ENCODE peak calls at places on chromosomes 1 and 21, in seven cellular contexts. One of them, this sample, is unnamed. For H3K27me3, the result is how much of the 10 kb centered on the place peaks cover.

GRCh38 chr1:41072051-41072450 is 50.5 kb upstream of the SLFNL1 start:
- DNase-seq in brain microvascular endothelial cell: no peak
- DNase-seq in upper lobe of right lung: no peak
- DNase-seq in WERI-Rb-1: no peak
- DNase-seq in astrocyte: peak
- DNase-seq in mammary epithelial cell: no peak
- DNase-seq in AG04450: no peak
- DNase-seq in this sample: no peak

GRCh38 chr1:25914074-25914995 is 8.1 kb upstream of the STMN1 start:
- DNase-seq in brain microvascular endothelial cell: no peak
- DNase-seq in upper lobe of right lung: no peak
- DNase-seq in WERI-Rb-1: no peak
- DNase-seq in astrocyte: peak
- DNase-seq in mammary epithelial cell: no peak
- DNase-seq in AG04450: no peak
- DNase-seq in this sample: no peak

GRCh38 chr1:50739125-50739524 is 220.9 kb downstream of the FAF1 start:
- DNase-seq in brain microvascular endothelial cell: no peak
- DNase-seq in upper lobe of right lung: no peak
- DNase-seq in WERI-Rb-1: no peak
- DNase-seq in astrocyte: no peak
- DNase-seq in mammary epithelial cell: no peak
- DNase-seq in AG04450: no peak
- DNase-seq in this sample: no peak

GRCh38 chr1:238677567-238677966 is 708.8 kb upstream of the CHRM3 start:
- DNase-seq in brain microvascular endothelial cell: peak
- DNase-seq in upper lobe of right lung: no peak
- DNase-seq in WERI-Rb-1: no peak
- DNase-seq in astrocyte: peak
- DNase-seq in mammary epithelial cell: peak
- DNase-seq in AG04450: no peak
- DNase-seq in this sample: no peak

GRCh38 chr1:33612877-33613487 is 140.5 kb downstream of the ZSCAN20 start:
- DNase-seq in brain microvascular endothelial cell: peak
- DNase-seq in upper lobe of right lung: no peak
- DNase-seq in WERI-Rb-1: peak
- DNase-seq in astrocyte: peak
- DNase-seq in mammary epithelial cell: peak
- DNase-seq in AG04450: peak
- DNase-seq in this sample: no peak

GRCh38 chr1:234608026-234608719 is 1.8 kb downstream of the IRF2BP2 start:
- DNase-seq in brain microvascular endothelial cell: peak
- DNase-seq in upper lobe of right lung: peak
- DNase-seq in WERI-Rb-1: peak
- DNase-seq in astrocyte: peak
- DNase-seq in mammary epithelial cell: peak
- DNase-seq in AG04450: no peak
- DNase-seq in this sample: peak

GRCh38 chr1:213615226-213615881 is 372.4 kb upstream of the PROX1 start:
- DNase-seq in brain microvascular endothelial cell: no peak
- DNase-seq in upper lobe of right lung: no peak
- DNase-seq in WERI-Rb-1: no peak
- DNase-seq in astrocyte: no peak
- DNase-seq in mammary epithelial cell: no peak
- DNase-seq in AG04450: no peak
- DNase-seq in this sample: no peak

GRCh38 chr1:216616425-216616824 is 106.8 kb downstream of the ESRRG start:
- DNase-seq in brain microvascular endothelial cell: no peak
- DNase-seq in upper lobe of right lung: no peak
- DNase-seq in WERI-Rb-1: no peak
- DNase-seq in astrocyte: no peak
- DNase-seq in mammary epithelial cell: no peak
- DNase-seq in AG04450: no peak
- DNase-seq in this sample: no peak

GRCh38 chr1:174204697-174205308 is 45.5 kb downstream of the RABGAP1L start:
- DNase-seq in brain microvascular endothelial cell: no peak
- DNase-seq in upper lobe of right lung: no peak
- DNase-seq in WERI-Rb-1: no peak
- DNase-seq in astrocyte: no peak
- DNase-seq in mammary epithelial cell: no peak
- DNase-seq in AG04450: no peak
- DNase-seq in this sample: no peak

GRCh38 chr1:111789666-111790316 is 34.1 kb downstream of the DDX20 start:
- DNase-seq in brain microvascular endothelial cell: no peak
- DNase-seq in upper lobe of right lung: no peak
- DNase-seq in WERI-Rb-1: no peak
- DNase-seq in astrocyte: peak
- DNase-seq in mammary epithelial cell: no peak
- DNase-seq in AG04450: no peak
- DNase-seq in this sample: no peak

GRCh38 chr1:32464191-32464715 is 619 bp upstream of the ZBTB8B start:
- DNase-seq in brain microvascular endothelial cell: no peak
- DNase-seq in upper lobe of right lung: no peak
- DNase-seq in WERI-Rb-1: peak
- DNase-seq in astrocyte: no peak
- DNase-seq in mammary epithelial cell: peak
- DNase-seq in AG04450: no peak
- DNase-seq in this sample: no peak

GRCh38 chr1:243657793-243658192 is 192.2 kb downstream of the AKT3 start:
- DNase-seq in brain microvascular endothelial cell: no peak
- DNase-seq in upper lobe of right lung: no peak
- DNase-seq in WERI-Rb-1: no peak
- DNase-seq in astrocyte: no peak
- DNase-seq in mammary epithelial cell: no peak
- DNase-seq in AG04450: no peak
- DNase-seq in this sample: no peak

GRCh38 chr1:8145525-8145924 is 119.4 kb upstream of the ERRFI1 start:
- DNase-seq in brain microvascular endothelial cell: peak
- DNase-seq in upper lobe of right lung: no peak
- DNase-seq in WERI-Rb-1: no peak
- DNase-seq in astrocyte: peak
- DNase-seq in mammary epithelial cell: no peak
- DNase-seq in AG04450: no peak
- DNase-seq in this sample: no peak

GRCh38 chr1:17591814-17592430 is 52.4 kb downstream of the ARHGEF10L start:
- DNase-seq in brain microvascular endothelial cell: no peak
- DNase-seq in upper lobe of right lung: no peak
- DNase-seq in WERI-Rb-1: no peak
- DNase-seq in astrocyte: no peak
- DNase-seq in mammary epithelial cell: no peak
- DNase-seq in AG04450: no peak
- DNase-seq in this sample: no peak

GRCh38 chr1:108814343-108815125 is 42.4 kb downstream of the AKNAD1 start:
- DNase-seq in brain microvascular endothelial cell: no peak
- DNase-seq in upper lobe of right lung: no peak
- DNase-seq in WERI-Rb-1: no peak
- DNase-seq in astrocyte: peak
- DNase-seq in mammary epithelial cell: no peak
- DNase-seq in AG04450: no peak
- DNase-seq in this sample: no peak

GRCh38 chr1:184002071-184002470 is 35.5 kb downstream of the COLGALT2 start:
- DNase-seq in brain microvascular endothelial cell: peak
- DNase-seq in upper lobe of right lung: no peak
- DNase-seq in WERI-Rb-1: peak
- DNase-seq in astrocyte: peak
- DNase-seq in mammary epithelial cell: peak
- DNase-seq in AG04450: peak
- DNase-seq in this sample: no peak

GRCh38 chr1:13749543-13750307 is 49.7 kb downstream of the PRDM2 start:
- DNase-seq in brain microvascular endothelial cell: no peak
- DNase-seq in upper lobe of right lung: peak
- DNase-seq in WERI-Rb-1: no peak
- DNase-seq in astrocyte: no peak
- DNase-seq in mammary epithelial cell: peak
- DNase-seq in AG04450: no peak
- DNase-seq in this sample: peak

GRCh38 chr1:36350659-36351171 is 27.3 kb upstream of the EVA1B start:
- DNase-seq in brain microvascular endothelial cell: peak
- DNase-seq in upper lobe of right lung: peak
- DNase-seq in WERI-Rb-1: no peak
- DNase-seq in astrocyte: peak
- DNase-seq in mammary epithelial cell: peak
- DNase-seq in AG04450: no peak
- DNase-seq in this sample: peak

GRCh38 chr21:16309250-16309971 is 579.6 kb downstream of the USP25 start:
- DNase-seq in brain microvascular endothelial cell: peak
- DNase-seq in upper lobe of right lung: no peak
- DNase-seq in WERI-Rb-1: no peak
- DNase-seq in astrocyte: peak
- DNase-seq in mammary epithelial cell: peak
- DNase-seq in AG04450: no peak
- DNase-seq in this sample: no peak

GRCh38 chr1:188314557-188315137 is 1485.9 kb downstream of the PLA2G4A start:
- DNase-seq in brain microvascular endothelial cell: no peak
- DNase-seq in upper lobe of right lung: no peak
- DNase-seq in WERI-Rb-1: no peak
- DNase-seq in astrocyte: no peak
- DNase-seq in mammary epithelial cell: no peak
- DNase-seq in AG04450: no peak
- DNase-seq in this sample: no peak

GRCh38 chr1:54887665-54888071 is 673 bp upstream of the DHCR24 start:
- DNase-seq in brain microvascular endothelial cell: no peak
- DNase-seq in upper lobe of right lung: peak
- DNase-seq in WERI-Rb-1: no peak
- DNase-seq in astrocyte: no peak
- DNase-seq in mammary epithelial cell: peak
- DNase-seq in AG04450: no peak
- DNase-seq in this sample: no peak

DNA sequence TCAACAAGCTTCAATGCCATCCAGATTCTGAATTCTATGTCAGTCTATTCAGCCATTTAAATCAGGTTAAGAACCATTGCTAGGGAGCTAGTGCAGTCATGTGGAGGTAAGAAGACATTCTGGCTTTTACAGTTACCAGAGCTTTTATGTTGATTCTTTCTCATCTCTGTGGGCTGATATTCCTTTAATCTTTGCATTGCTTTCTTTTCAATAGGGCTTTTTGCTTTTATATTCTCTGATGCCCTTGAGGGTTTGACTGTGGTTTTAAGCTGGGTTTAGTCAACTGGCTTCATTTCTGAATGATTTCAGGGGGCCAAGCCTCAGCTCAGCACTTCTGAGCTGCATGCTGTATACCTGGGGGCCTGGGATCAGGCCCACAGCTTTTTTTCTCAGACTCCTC is 51.0 kb upstream of the GORAB start:
- DNase-seq in brain microvascular endothelial cell: no peak
- DNase-seq in upper lobe of right lung: no peak
- DNase-seq in WERI-Rb-1: no peak
- DNase-seq in astrocyte: no peak
- DNase-seq in mammary epithelial cell: no peak
- DNase-seq in AG04450: no peak
- DNase-seq in this sample: no peak
- H3K27me3 ChIP-seq in brain microvascular endothelial cell: under half
- H3K27me3 ChIP-seq in upper lobe of right lung: under half
- H3K27me3 ChIP-seq in WERI-Rb-1: under half
- H3K27me3 ChIP-seq in astrocyte: under half
- H3K27me3 ChIP-seq in mammary epithelial cell: under half
- H3K27me3 ChIP-seq in AG04450: under half
- H3K27me3 ChIP-seq in this sample: under half

DNA sequence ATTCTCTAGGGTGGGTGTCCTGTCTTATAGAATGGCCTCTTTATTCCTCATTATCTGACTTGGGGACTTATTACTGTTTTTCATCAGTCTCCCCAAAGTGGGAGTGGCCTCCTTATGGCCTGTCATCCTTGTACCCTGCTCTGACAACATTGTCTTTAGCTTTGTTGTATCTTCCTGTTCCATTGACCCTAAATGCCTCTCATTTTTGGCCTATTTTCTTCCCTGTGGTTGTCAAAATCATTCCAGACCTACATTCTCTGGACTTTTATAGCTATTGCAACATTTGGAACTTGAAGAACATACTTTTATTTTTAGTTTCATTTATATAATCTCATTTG is 9.7 kb downstream of the SFT2D2 start:
- DNase-seq in brain microvascular endothelial cell: no peak
- DNase-seq in upper lobe of right lung: no peak
- DNase-seq in WERI-Rb-1: no peak
- DNase-seq in astrocyte: peak
- DNase-seq in mammary epithelial cell: no peak
- DNase-seq in AG04450: no peak
- DNase-seq in this sample: no peak
- H3K27ac ChIP-seq in brain microvascular endothelial cell: no peak
- H3K27ac ChIP-seq in upper lobe of right lung: peak
- H3K27ac ChIP-seq in WERI-Rb-1: no peak
- H3K27ac ChIP-seq in astrocyte: no peak
- H3K27ac ChIP-seq in mammary epithelial cell: no peak
- H3K27ac ChIP-seq in AG04450: no peak
- H3K27ac ChIP-seq in this sample: peak

GRCh38 chr1:11441211-11441952 is 37.6 kb upstream of the DISP3 start:
- DNase-seq in brain microvascular endothelial cell: no peak
- DNase-seq in upper lobe of right lung: no peak
- DNase-seq in WERI-Rb-1: no peak
- DNase-seq in astrocyte: no peak
- DNase-seq in mammary epithelial cell: no peak
- DNase-seq in AG04450: no peak
- DNase-seq in this sample: no peak

GRCh38 chr1:11443043-11443442 is 35.9 kb upstream of the DISP3 start:
- DNase-seq in brain microvascular endothelial cell: no peak
- DNase-seq in upper lobe of right lung: no peak
- DNase-seq in WERI-Rb-1: no peak
- DNase-seq in astrocyte: no peak
- DNase-seq in mammary epithelial cell: no peak
- DNase-seq in AG04450: no peak
- DNase-seq in this sample: no peak

GRCh38 chr1:11447903-11448302 is 31.1 kb upstream of the DISP3 start:
- DNase-seq in brain microvascular endothelial cell: no peak
- DNase-seq in upper lobe of right lung: no peak
- DNase-seq in WERI-Rb-1: peak
- DNase-seq in astrocyte: no peak
- DNase-seq in mammary epithelial cell: no peak
- DNase-seq in AG04450: no peak
- DNase-seq in this sample: no peak

GRCh38 chr1:11448375-11449085 is 30.4 kb upstream of the DISP3 start:
- DNase-seq in brain microvascular endothelial cell: no peak
- DNase-seq in upper lobe of right lung: no peak
- DNase-seq in WERI-Rb-1: peak
- DNase-seq in astrocyte: no peak
- DNase-seq in mammary epithelial cell: no peak
- DNase-seq in AG04450: no peak
- DNase-seq in this sample: no peak

DNA sequence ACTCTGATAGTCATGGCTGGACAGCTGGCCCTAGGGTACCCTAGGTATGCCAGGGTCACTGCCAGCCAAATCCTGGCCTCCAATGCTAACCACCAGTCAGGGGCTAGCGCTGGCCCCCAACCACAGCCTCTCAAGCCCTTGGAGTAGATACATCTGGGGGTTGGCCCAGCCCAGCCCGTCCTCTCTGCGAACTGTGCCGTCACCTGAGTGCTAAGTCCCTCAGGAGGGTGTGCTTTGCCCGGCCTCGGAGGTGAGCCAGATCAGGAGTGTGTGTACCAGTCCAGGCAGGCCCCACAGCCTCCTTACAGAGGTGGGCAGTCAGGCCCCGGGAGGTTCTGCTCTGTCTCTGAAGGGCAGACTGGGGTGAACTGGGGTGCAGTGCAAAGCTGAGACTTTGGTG is 34.0 kb upstream of the DISP3 start:
- DNase-seq in brain microvascular endothelial cell: no peak
- DNase-seq in upper lobe of right lung: no peak
- DNase-seq in WERI-Rb-1: no peak
- DNase-seq in astrocyte: no peak
- DNase-seq in mammary epithelial cell: no peak
- DNase-seq in AG04450: no peak
- DNase-seq in this sample: no peak
- H3K27me3 ChIP-seq in brain microvascular endothelial cell: under half
- H3K27me3 ChIP-seq in upper lobe of right lung: under half
- H3K27me3 ChIP-seq in WERI-Rb-1: under half
- H3K27me3 ChIP-seq in astrocyte: under half
- H3K27me3 ChIP-seq in mammary epithelial cell: under half
- H3K27me3 ChIP-seq in AG04450: under half
- H3K27me3 ChIP-seq in this sample: under half

GRCh38 chr1:212560933-212561460 is 47.6 kb upstream of the ATF3 start:
- DNase-seq in brain microvascular endothelial cell: no peak
- DNase-seq in upper lobe of right lung: no peak
- DNase-seq in WERI-Rb-1: no peak
- DNase-seq in astrocyte: no peak
- DNase-seq in mammary epithelial cell: no peak
- DNase-seq in AG04450: no peak
- DNase-seq in this sample: no peak
- H3K27ac ChIP-seq in brain microvascular endothelial cell: peak
- H3K27ac ChIP-seq in upper lobe of right lung: no peak
- H3K27ac ChIP-seq in WERI-Rb-1: no peak
- H3K27ac ChIP-seq in astrocyte: peak
- H3K27ac ChIP-seq in mammary epithelial cell: no peak
- H3K27ac ChIP-seq in AG04450: peak
- H3K27ac ChIP-seq in this sample: peak

This sample was measured in thoracic aorta.